ENCODE peak calls at places on chromosome 20, in ten cellular contexts. Y, L, C, K, O, J, I, F, W and E are unnamed samples.

GRCh38 chr20:34639755-34640222 is 37.1 kb downstream of the PIGU start:
- DNase-seq in K (no peak), W (no peak), L (no peak), J (no peak), Y (no peak), O (no peak), F (no peak), I (peak), C (no peak), E (no peak)

GRCh38 chr20:5612476-5613291 is 137.5 kb upstream of the SHLD1 start:
- DNase-seq in C (no peak), K (no peak), L (peak), J (no peak), I (no peak), W (no peak), Y (no peak), O (peak), F (no peak), E (no peak)

GRCh38 chr20:56628015-56628872 is 862 bp upstream of the TFAP2C start:
- DNase-seq in F (no peak), J (no peak), O (no peak), K (no peak), I (no peak), W (no peak), L (no peak), C (no peak), Y (no peak), E (no peak)

GRCh38 chr20:45087814-45088213 is 13.1 kb downstream of the KCNS1 start:
- DNase-seq in C (no peak), F (no peak), I (no peak), J (no peak), L (peak), K (no peak), Y (no peak), O (no peak), W (no peak), E (no peak)

GRCh38 chr20:18839507-18840247 is 26.1 kb downstream of the SCP2D1 start:
- DNase-seq in O (no peak), Y (no peak), K (no peak), J (no peak), C (no peak), I (no peak), L (no peak), W (no peak), F (no peak), E (no peak)

GRCh38 chr20:13336308-13337089 is 115.4 kb downstream of the ISM1 start:
- DNase-seq in J (no peak), L (peak), Y (no peak), W (no peak), O (no peak), F (no peak), C (no peak), I (no peak), K (no peak), E (no peak)

GRCh38 chr20:61539706-61540360 is 287.8 kb downstream of the CDH4 start:
- DNase-seq in I (no peak), C (no peak), J (no peak), W (no peak), F (no peak), K (no peak), Y (no peak), O (no peak), L (no peak), E (no peak)

GRCh38 chr20:40993794-40994540 is 34.7 kb upstream of the TOP1 start:
- DNase-seq in O (peak), J (no peak), Y (no peak), C (no peak), K (no peak), F (no peak), W (no peak), I (no peak), L (no peak), E (no peak)

GRCh38 chr20:41352106-41352505 is 11.5 kb downstream of the LPIN3 start:
- DNase-seq in J (no peak), I (no peak), F (no peak), O (no peak), K (no peak), Y (no peak), L (no peak), W (no peak), C (no peak), E (no peak)

GRCh38 chr20:25148982-25149846 is 46.3 kb upstream of the ENTPD6 start:
- DNase-seq in C (no peak), I (no peak), K (no peak), F (no peak), W (no peak), L (no peak), Y (no peak), J (no peak), O (peak), E (no peak)

GRCh38 chr20:1469925-1470571 is 3.4 kb upstream of the NSFL1C start:
- DNase-seq in Y (peak), F (no peak), O (peak), K (peak), C (no peak), L (peak), W (no peak), J (peak), I (peak), E (no peak)

GRCh38 chr20:61988665-61989064 is 77.0 kb downstream of the TAF4 start:
- DNase-seq in L (no peak), W (no peak), K (no peak), F (no peak), O (no peak), C (no peak), I (no peak), J (no peak), Y (no peak), E (no peak)

GRCh38 chr20:409697-410559 is 1.8 kb downstream of the RBCK1 start:
- DNase-seq in O (no peak), J (no peak), W (no peak), C (no peak), L (no peak), K (no peak), Y (no peak), I (peak), F (no peak), E (no peak)

GRCh38 chr20:18504479-18505060 is 3.2 kb upstream of the SEC23B start:
- DNase-seq in L (peak), Y (no peak), F (no peak), K (peak), W (no peak), C (no peak), O (peak), I (no peak), J (no peak), E (no peak)

GRCh38 chr20:15098351-15098750 is 760.9 kb upstream of the FLRT3 start:
- DNase-seq in O (no peak), F (no peak), K (no peak), Y (no peak), I (no peak), J (no peak), C (no peak), L (peak), W (no peak), E (no peak)

GRCh38 chr20:23021941-23022340 is 13.2 kb upstream of the SSTR4 start:
- DNase-seq in W (no peak), F (no peak), J (no peak), L (no peak), O (peak), K (no peak), Y (no peak), C (no peak), I (no peak), E (no peak)

GRCh38 chr20:4076671-4077070 is 61.3 kb upstream of the RNF24 start:
- DNase-seq in I (peak), Y (no peak), W (no peak), F (no peak), K (no peak), O (peak), L (peak), J (no peak), C (no peak), E (no peak)

GRCh38 chr20:60695223-60695622 is 556.8 kb upstream of the CDH4 start:
- DNase-seq in F (no peak), J (no peak), I (no peak), K (peak), O (peak), L (peak), Y (no peak), C (no peak), W (no peak), E (no peak)

GRCh38 chr20:59777814-59778575 is 155.4 kb downstream of the SYCP2 start:
- DNase-seq in J (no peak), K (no peak), O (no peak), I (no peak), C (peak), L (no peak), W (no peak), F (no peak), Y (no peak), E (no peak)

GRCh38 chr20:10578607-10579006 is 95.2 kb downstream of the JAG1 start:
- DNase-seq in L (peak), C (no peak), K (no peak), J (no peak), F (no peak), I (no peak), W (no peak), Y (no peak), O (peak), E (no peak)

GRCh38 chr20:62511915-62512610 is 36.3 kb upstream of the GATA5 start:
- DNase-seq in I (no peak), Y (no peak), L (no peak), C (no peak), J (no peak), K (no peak), F (no peak), W (no peak), O (no peak), E (no peak)

GRCh38 chr20:8291200-8291599 is 159.1 kb downstream of the PLCB1 start:
- DNase-seq in O (no peak), C (no peak), I (no peak), F (no peak), W (no peak), L (no peak), K (no peak), J (no peak), Y (no peak), E (no peak)